ENCODE peak calls at places on chromosomes 4 and X, in five cellular contexts. V, A, O, K and E are unnamed samples. For H3K4me1, the result is how much of the 10 kb centered on the place peaks cover.

GRCh38 chr4:89813197-89813596 is 23.8 kb downstream of the SNCA start:
- DNase-seq in O (no peak), K (no peak), V (no peak), A (no peak), E (no peak)

GRCh38 chrX:136209016-136209738 is 42.0 kb downstream of the MAP7D3 start:
- DNase-seq in A (no peak), K (no peak), V (no peak), O (no peak), E (no peak)

GRCh38 chr4:105059337-105059736 is 87.3 kb upstream of the TET2 start:
- DNase-seq in O (no peak), K (no peak), A (peak), V (no peak), E (no peak)

GRCh38 chrX:136780241-136780640 is 491 bp downstream of the ARHGEF6 start:
- DNase-seq in K (no peak), O (no peak), A (no peak), V (no peak), E (no peak)

GRCh38 chr4:83170952-83171399 is 56.4 kb upstream of the PLAC8 start:
- DNase-seq in K (no peak), V (no peak), O (no peak), A (peak), E (no peak)

GRCh38 chr4:1092983-1093361 is 20.4 kb downstream of the RNF212 start:
- DNase-seq in A (no peak), O (no peak), V (no peak), K (no peak), E (no peak)

GRCh38 chr4:86967798-86968197 is 33.0 kb downstream of the AFF1 start:
- DNase-seq in K (no peak), O (no peak), V (no peak), A (peak), E (no peak)

GRCh38 chr4:26325191-26325590 is 4.4 kb downstream of the RBPJ start:
- DNase-seq in O (peak), V (no peak), A (peak), K (no peak), E (no peak)

GRCh38 chr4:176902710-176903323 is 110.1 kb upstream of the VEGFC start:
- DNase-seq in V (no peak), O (no peak), K (no peak), A (peak), E (no peak)

GRCh38 chrX:30085571-30085970 is 129.8 kb upstream of the MAGEB2 start:
- DNase-seq in V (no peak), O (no peak), A (no peak), K (no peak), E (no peak)

GRCh38 chr4:4667643-4668081 is 125.8 kb upstream of the STX18 start:
- DNase-seq in A (no peak), O (no peak), K (no peak), V (no peak), E (no peak)

GRCh38 chr4:6250235-6250983 is 19.2 kb upstream of the WFS1 start:
- DNase-seq in V (no peak), O (peak), K (no peak), A (peak), E (no peak)

GRCh38 chrX:2552621-2553297 is 52.0 kb upstream of the DHRSX start:
- DNase-seq in V (no peak), O (no peak), K (no peak), A (peak), E (no peak)

GRCh38 chrX:13428055-13428786 is 108.4 kb upstream of the ATXN3L start:
- DNase-seq in O (peak), A (peak), V (no peak), K (no peak), E (no peak)

GRCh38 chr4:55524844-55525571 is 21.7 kb downstream of the CLOCK start:
- DNase-seq in V (no peak), O (no peak), K (no peak), A (peak), E (no peak)

GRCh38 chr4:32216502-32216901 is 1496.3 kb downstream of the PCDH7 start:
- DNase-seq in V (no peak), A (no peak), K (peak), O (no peak), E (no peak)

GRCh38 chrX:129876734-129877395 is 29.1 kb upstream of the UTP14A start:
- DNase-seq in K (no peak), V (no peak), O (peak), A (peak), E (no peak)

GRCh38 chrX:36957425-36958328 is 50.5 kb upstream of the FAM47C start:
- DNase-seq in V (no peak), A (no peak), K (peak), O (no peak), E (no peak)

GRCh38 chr4:94452476-94453300 is 946 bp downstream of the PDLIM5 start:
- DNase-seq in V (peak), K (peak), A (peak), O (peak), E (peak)

GRCh38 chrX:118164138-118164537 is 47.5 kb upstream of the KLHL13 start:
- DNase-seq in V (no peak), A (peak), K (no peak), O (no peak), E (no peak)

DNA sequence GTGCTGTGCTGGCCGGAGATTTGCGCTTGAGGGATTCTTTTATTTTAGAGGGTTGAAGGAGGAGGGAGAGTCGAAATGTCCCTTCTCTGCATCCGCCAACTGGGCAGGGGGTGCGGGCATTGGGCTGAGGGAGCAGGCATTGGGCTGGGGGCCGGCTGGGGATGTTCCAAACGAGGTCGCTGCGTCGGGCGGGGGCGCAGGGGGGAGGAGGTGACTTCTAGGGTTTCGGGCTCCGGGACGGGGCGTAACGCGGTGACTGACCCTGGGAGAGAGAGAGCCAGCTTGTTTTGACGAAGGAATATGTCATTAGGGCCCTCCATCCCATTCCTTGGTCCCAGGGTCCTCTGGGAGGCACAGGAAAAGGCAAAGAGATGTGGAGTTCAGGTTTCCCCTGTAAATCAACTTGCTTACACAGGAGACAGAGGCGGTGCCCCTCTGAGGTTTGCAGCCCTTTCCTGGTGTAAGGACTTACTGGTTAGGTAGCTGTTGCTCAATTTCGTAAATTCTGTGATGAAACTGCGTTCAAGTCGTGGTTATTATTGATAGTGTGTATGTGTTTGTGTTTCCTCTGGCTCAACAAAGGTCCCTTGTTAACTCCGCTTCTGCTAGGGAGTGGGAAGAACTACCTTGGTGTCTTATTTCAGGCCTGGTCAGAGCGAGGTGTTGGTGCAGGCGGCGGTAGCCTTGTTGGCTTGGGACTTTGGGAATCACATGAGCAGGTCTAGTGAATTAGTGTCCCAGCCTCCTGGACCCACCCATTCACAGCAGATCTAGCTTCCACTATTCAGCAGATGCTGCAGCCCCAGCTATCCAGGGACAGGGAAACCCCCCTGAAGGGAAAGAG is 716 bp downstream of the FHIP1A start:
- DNase-seq in K (peak), O (peak), V (peak), A (peak), E (peak)
- H3K27ac ChIP-seq in K (peak), O (peak), V (peak), A (peak), E (peak)

DNA sequence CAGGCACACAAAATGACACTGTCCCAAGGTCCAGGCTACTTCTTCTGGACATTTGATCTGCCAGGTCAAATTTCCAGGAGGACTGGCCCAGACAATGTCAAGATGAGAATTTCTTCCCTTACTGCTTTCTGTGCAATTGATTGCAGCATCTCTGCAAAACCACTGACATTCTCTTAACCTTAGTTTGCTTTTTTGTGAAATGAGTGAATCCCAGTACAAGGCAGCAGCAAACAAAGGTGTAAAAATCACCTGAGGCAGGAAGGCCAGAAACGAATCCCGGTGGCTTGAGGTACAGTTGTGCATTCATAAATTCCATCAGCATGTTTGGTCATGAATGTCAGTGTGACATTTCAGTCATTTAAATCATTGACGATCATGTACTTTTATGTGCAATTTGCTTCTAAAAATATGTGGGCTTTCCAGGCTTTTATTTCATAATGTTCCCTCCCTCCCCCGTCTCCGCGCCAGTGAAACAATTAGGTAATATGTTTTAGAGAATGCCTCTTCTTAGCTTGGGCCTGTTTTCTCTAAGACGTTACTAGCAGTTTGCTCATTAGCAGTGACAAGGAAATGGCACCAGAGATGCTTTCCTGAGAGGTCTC is 39.2 kb downstream of the NHS start:
- DNase-seq in K (no peak), O (no peak), V (no peak), A (peak), E (no peak)
- H3K4me1 ChIP-seq in K (under half), O (under half), V (under half), A (under half), E (under half)

DNA sequence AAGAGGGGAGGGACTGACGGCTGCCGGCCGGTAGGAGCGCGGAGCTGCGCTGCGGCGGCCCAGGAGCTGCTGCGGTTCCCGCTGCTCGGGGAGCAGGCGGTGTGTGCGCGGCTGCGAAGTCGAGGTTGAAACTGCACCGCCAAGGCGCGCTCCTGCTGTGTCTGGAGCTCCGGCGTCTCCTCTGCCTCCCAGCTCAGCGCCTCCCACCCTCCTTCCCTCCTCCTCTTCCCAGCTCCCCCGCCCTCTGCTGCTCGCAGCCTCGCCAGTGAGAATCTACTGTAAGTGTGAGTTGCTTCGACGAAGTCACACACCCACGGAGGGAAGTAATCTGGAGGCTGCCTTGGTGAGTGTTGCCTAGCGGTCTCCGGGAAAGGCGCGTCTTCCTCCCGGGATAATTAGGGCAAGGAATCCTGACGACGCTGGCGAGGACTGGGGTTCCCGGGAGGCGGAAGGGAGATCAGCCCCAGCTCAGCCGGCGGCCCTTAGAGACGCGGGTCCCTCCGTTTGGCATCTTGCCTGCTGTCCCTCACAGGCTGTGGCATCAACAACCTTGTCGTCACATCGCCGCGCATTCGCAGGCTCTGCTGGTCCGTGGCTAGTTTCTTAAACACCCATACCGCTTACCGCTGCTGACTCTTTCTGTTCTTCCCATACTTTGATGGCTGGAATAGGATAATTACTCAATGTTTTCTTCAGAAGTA is at the start of gene EPHA5:
- DNase-seq in A (peak), O (no peak), K (peak), V (peak), E (peak)
- TF ChIP-seq CTCF in A (peak), O (no peak), K (no peak), V (no peak), E (no peak)

DNA sequence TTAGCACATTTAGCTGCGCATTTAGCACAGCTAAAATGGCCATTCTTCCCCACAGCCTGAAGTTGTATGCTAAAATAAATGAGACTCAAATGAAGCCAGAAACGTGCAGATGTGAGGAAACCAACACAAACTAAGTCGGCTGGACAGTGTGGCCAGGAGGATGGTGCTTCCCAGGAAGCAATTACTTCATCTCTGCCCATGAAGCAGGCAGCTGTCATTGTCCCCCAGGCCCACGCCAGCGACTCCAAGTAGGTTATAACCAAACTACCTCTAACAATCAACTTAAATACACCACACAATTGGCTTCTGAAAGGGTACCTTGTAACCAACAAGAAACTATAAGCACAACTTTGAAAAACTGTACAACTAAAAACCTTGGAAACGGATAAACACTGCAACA is 39.3 kb downstream of the AFAP1 start:
- DNase-seq in V (no peak), A (no peak), O (no peak), K (peak), E (no peak)
- H3K27ac ChIP-seq in V (no peak), A (no peak), O (no peak), K (no peak), E (no peak)

DNA sequence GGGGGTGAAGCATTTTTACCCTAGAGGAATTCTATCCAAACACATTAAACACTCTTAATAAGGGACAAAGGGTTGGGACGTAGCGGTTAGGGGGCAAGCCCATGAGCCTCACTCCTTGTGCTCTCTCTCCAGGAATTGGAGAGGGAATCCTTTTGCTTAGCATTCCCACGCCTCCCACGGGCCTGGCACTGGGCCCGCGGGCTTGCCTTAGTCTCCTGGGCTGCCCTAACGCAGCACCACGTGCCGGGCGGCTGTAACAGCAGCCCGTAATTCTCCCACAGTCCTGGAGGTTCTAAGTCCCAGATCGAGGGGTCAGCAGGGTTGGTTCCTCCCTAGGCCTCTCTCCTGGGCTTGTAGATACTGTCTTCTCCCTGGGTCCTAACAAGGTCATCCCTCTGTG is 67.5 kb downstream of the TBL1X start:
- DNase-seq in K (no peak), A (no peak), V (no peak), O (no peak), E (no peak)
- H3K4me1 ChIP-seq in K (under half), A (under half), V (under half), O (under half), E (under half)

DNA sequence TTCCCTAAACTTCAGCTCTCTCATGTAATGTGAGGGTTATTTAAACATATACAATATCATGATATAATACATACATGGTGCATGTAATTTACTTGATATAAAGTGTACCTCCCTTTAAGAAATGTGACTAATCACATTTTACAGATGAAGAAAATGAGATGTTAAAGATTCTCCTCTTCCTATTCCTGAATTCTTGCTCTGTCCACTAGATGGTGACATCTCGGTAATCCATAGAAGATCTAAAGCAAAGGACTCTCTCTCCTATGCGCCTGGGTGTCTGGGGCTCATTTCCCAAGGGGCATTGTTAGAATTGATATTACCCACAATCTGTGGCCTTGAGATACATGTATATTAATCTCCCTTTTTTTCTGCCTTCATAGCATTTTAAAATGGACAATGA is 804.9 kb downstream of the RAB28 start:
- DNase-seq in O (peak), V (no peak), A (no peak), K (no peak), E (no peak)
- TF ChIP-seq CTCF in O (peak), V (no peak), A (peak), K (no peak), E (peak)